ENCODE peak calls at places on chromosomes 3 and 15, in five cellular contexts. G is AG04450; I is nephron progenitor cell; M is GM12865; H is CD8-positive, alpha-beta T cell. O is an unnamed sample.

GRCh38 chr3:138180375-138181029 is 5.8 kb upstream of the DBR1 start:
- DNase-seq in G (no peak), H (no peak), I (no peak), M (peak), O (no peak)

GRCh38 chr3:191065183-191065805 is 133.7 kb upstream of the OSTN start:
- DNase-seq in M (no peak), H (no peak), I (no peak), G (no peak), O (no peak)

GRCh38 chr3:85567074-85567676 is 608.4 kb downstream of the CADM2 start:
- DNase-seq in I (peak), M (peak), G (no peak), H (no peak), O (no peak)

GRCh38 chr15:88476635-88477038 is 9.1 kb downstream of the MRPS11 start:
- DNase-seq in I (peak), M (peak), H (no peak), G (peak), O (no peak)

GRCh38 chr15:93428135-93428534 is 339.1 kb upstream of the RGMA start:
- DNase-seq in M (no peak), H (no peak), G (no peak), I (no peak), O (no peak)

GRCh38 chr3:183826448-183826847 is 1.1 kb upstream of the MAP6D1 start:
- DNase-seq in M (no peak), I (no peak), H (no peak), G (no peak), O (no peak)

GRCh38 chr3:139353920-139354556 is 10.2 kb downstream of the MRPS22 start:
- DNase-seq in I (no peak), G (peak), H (no peak), M (peak), O (no peak)

GRCh38 chr3:14301558-14301957 is 100.8 kb upstream of the SLC6A6 start:
- DNase-seq in I (no peak), M (no peak), H (no peak), G (no peak), O (no peak)

GRCh38 chr15:89419370-89419984 is 76.9 kb downstream of the RHCG start:
- DNase-seq in M (no peak), G (no peak), I (peak), H (no peak), O (no peak)

GRCh38 chr15:68637755-68638405 is 59.1 kb downstream of the CORO2B start:
- DNase-seq in G (no peak), H (no peak), M (no peak), I (no peak), O (no peak)

GRCh38 chr15:51260262-51260661 is 78.1 kb downstream of the CYP19A1 start:
- DNase-seq in G (no peak), I (no peak), M (no peak), H (no peak), O (no peak)

GRCh38 chr15:59436774-59437472 is 1.1 kb upstream of the FAM81A start:
- DNase-seq in M (peak), H (no peak), I (peak), G (no peak), O (no peak)

GRCh38 chr3:196280689-196281463 is 6.7 kb downstream of the PCYT1A start:
- DNase-seq in I (no peak), G (no peak), H (no peak), M (peak), O (no peak)

GRCh38 chr3:114746502-114746901 is 400.6 kb downstream of the ZBTB20 start:
- DNase-seq in M (no peak), H (no peak), G (no peak), I (no peak), O (no peak)

GRCh38 chr15:94453227-94453626 is 221.9 kb downstream of the MCTP2 start:
- DNase-seq in G (no peak), H (no peak), M (no peak), I (no peak), O (no peak)

GRCh38 chr3:98372445-98372844 is 18.0 kb upstream of the OR5K3 start:
- DNase-seq in I (no peak), M (no peak), H (no peak), G (no peak), O (no peak)

GRCh38 chr3:57768595-57768994 is 12.5 kb downstream of the SLMAP start:
- DNase-seq in H (no peak), G (no peak), M (no peak), I (no peak), O (no peak)

GRCh38 chr3:13656584-13657301 is 107.8 kb downstream of the FBLN2 start:
- DNase-seq in I (no peak), M (no peak), H (no peak), G (no peak), O (no peak)

GRCh38 chr15:31733424-31733823 is 296.9 kb upstream of the CHRNA7 start:
- DNase-seq in M (no peak), H (no peak), I (no peak), G (no peak), O (no peak)

GRCh38 chr3:140854961-140855360 is 86.7 kb upstream of the SLC25A36 start:
- DNase-seq in I (no peak), G (no peak), M (no peak), H (no peak), O (no peak)

GRCh38 chr15:68411735-68412134 is 20.2 kb downstream of the ITGA11 start:
- DNase-seq in I (no peak), M (no peak), G (no peak), H (peak), O (no peak)

GRCh38 chr3:146065573-146066006 is 95.4 kb downstream of the PLOD2 start:
- DNase-seq in I (peak), M (peak), H (no peak), G (peak), O (no peak)

GRCh38 chr3:129120254-129121004 is 1.2 kb downstream of the RAB43 start:
- DNase-seq in H (peak), M (peak), I (peak), G (peak), O (no peak)

GRCh38 chr3:30607032-30607833 is 832 bp downstream of the TGFBR2 start:
- DNase-seq in H (peak), M (peak), I (peak), G (no peak), O (peak)

GRCh38 chr3:110198717-110199587 is 861.6 kb upstream of the DPPA4 start:
- DNase-seq in I (no peak), G (no peak), H (no peak), M (no peak), O (peak)

GRCh38 chr3:172330413-172330812 is 117.8 kb downstream of the GHSR start:
- DNase-seq in M (no peak), I (no peak), H (no peak), G (no peak), O (no peak)

GRCh38 chr3:194748229-194748628 is 62.5 kb downstream of the FAM43A start:
- DNase-seq in G (no peak), H (no peak), I (peak), M (no peak), O (no peak)

GRCh38 chr15:99442268-99442897 is 123.4 kb upstream of the MEF2A start:
- DNase-seq in M (no peak), H (no peak), G (peak), I (no peak), O (no peak)

GRCh38 chr15:78341057-78341763 is 1.1 kb downstream of the CRABP1 start:
- DNase-seq in I (peak), H (no peak), G (no peak), M (no peak), O (no peak)

GRCh38 chr3:57822686-57823085 is 66.6 kb downstream of the SLMAP start:
- DNase-seq in M (no peak), H (no peak), G (no peak), I (no peak), O (no peak)

GRCh38 chr3:197144188-197144587 is 114.6 kb upstream of the MELTF start:
- DNase-seq in G (no peak), I (no peak), H (no peak), M (peak), O (no peak)

GRCh38 chr3:194095464-194095863 is 40.5 kb upstream of the HES1 start:
- DNase-seq in I (no peak), G (no peak), H (no peak), M (no peak), O (no peak)

GRCh38 chr3:124386006-124386405 is 344.2 kb upstream of the UMPS start:
- DNase-seq in G (no peak), M (no peak), H (no peak), I (no peak), O (no peak)

GRCh38 chr15:51492528-51492927 is 130.0 kb downstream of the DMXL2 start:
- DNase-seq in I (no peak), G (no peak), M (no peak), H (no peak), O (no peak)

DNA sequence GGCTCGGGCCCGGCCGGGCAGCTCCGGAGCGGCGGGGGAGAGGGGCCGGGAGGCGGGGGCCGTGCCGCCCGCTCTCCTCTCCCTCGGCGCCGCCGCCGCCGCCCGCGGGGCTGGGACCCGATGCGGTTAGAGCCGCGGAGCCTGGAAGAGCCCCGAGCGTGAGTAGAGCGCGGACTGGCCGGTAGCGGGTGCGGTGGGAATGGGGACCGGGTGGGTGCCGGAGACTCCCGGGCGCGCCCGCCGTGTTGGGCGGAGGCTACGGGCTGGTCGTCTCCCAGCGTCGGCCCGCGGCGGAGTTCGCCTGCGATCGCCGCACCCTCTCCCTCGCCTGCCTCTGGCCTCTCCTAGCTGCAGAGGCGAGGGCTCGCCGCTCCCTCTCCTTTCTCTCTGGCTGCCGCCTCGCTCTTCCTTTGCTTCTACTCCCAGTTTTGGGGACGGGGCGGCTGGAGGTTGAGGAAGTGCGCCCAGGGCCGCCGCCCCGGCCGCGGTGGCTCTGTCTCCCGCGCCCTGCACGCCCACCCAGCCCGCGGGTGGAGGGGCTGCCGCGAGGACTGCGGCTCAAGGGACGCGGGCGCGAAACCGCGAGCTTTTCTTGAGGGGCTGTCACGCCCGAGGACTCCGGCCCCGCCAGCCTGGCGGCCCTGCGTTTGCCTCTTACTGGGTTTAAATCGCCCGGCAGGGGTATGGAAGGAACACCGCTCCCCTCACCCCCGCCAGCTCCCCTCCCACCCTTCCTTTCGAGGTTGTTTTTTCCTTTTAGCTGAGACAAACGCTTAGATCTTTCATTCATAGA is 485 bp downstream of the PIK3CA start:
- DNase-seq in I (peak), H (peak), M (peak), G (no peak), O (peak)
- TF ChIP-seq CTCF in I (no peak), H (no peak), M (no peak), G (no peak), O (peak)

GRCh38 chr3:46214751-46215352 is 6.7 kb upstream of the CCR1 start:
- DNase-seq in H (no peak), I (no peak), M (peak), G (no peak), O (no peak)
- TF ChIP-seq CTCF in H (no peak), I (peak), M (peak), G (peak), O (peak)

DNA sequence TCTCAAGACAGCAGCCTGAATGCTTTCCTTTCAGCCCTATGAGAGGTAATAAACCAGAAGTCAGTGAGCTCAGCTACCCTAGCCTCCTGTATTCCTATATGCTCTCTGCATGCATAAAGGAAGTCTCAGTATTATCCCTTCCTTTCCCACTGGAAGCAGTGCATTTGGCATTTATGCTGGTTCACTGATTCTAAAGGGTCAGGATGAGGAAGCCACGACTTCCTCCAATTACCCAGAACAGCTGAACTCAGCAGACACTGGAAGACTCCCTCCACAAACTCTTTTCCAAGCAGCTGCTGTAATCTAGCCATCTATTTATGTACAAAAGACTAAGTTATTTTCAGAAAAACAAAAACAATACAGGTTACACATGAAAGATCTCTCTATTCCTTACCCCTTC is 266.6 kb downstream of the ZBBX start:
- DNase-seq in G (no peak), I (no peak), H (no peak), M (no peak), O (no peak)
- TF ChIP-seq CTCF in G (no peak), I (no peak), H (no peak), M (no peak), O (no peak)

GRCh38 chr3:149343951-149344350 is 10.5 kb upstream of the TM4SF18 start:
- DNase-seq in H (no peak), I (no peak), G (no peak), M (peak), O (no peak)
- TF ChIP-seq CTCF in H (no peak), I (no peak), G (no peak), M (no peak), O (peak)

DNA sequence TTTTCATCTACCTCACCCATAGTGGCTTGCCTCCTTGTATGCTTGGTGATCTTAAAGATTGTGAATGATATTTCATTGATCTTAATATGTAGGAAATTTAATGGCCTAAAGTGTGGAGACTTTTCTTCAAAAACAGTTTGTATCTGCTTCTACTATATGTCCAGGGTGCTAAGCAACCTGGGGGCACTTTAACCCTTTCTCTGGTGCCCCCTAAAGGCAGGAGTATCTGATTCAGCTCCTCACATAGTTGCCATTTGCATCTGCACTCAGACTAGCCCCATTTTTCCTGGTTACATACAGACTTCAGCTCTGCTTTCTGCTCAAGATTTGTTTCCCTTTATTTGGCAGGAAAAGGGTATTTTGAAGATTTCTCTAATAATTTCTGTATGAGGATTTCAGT is 5.2 kb upstream of the PFN2 start:
- DNase-seq in I (no peak), H (no peak), M (peak), G (no peak), O (no peak)
- TF ChIP-seq CTCF in I (no peak), H (no peak), M (peak), G (no peak), O (peak)

GRCh38 chr3:8338424-8338823 is 163.2 kb upstream of the LMCD1 start:
- DNase-seq in M (no peak), I (no peak), G (no peak), H (no peak), O (no peak)

GRCh38 chr3:8341853-8342252 is 159.8 kb upstream of the LMCD1 start:
- DNase-seq in H (no peak), G (no peak), I (no peak), M (no peak), O (no peak)

GRCh38 chr3:8336456-8336855 is 165.2 kb upstream of the LMCD1 start:
- DNase-seq in M (no peak), H (no peak), I (no peak), G (no peak), O (no peak)
- TF ChIP-seq CTCF in M (peak), H (no peak), I (peak), G (peak), O (peak)

GRCh38 chr3:126114406-126115386 is 30.8 kb upstream of the SLC41A3 start:
- DNase-seq in G (no peak), M (no peak), H (no peak), I (no peak), O (no peak)

GRCh38 chr3:126111566-126112475 is 27.9 kb upstream of the SLC41A3 start:
- DNase-seq in H (peak), G (no peak), I (no peak), M (no peak), O (no peak)

GRCh38 chr3:126113238-126113555 is 29.3 kb upstream of the SLC41A3 start:
- DNase-seq in I (no peak), G (no peak), M (no peak), H (no peak), O (peak)

GRCh38 chr3:126112531-126113237 is 28.8 kb upstream of the SLC41A3 start:
- DNase-seq in G (no peak), I (no peak), H (no peak), M (no peak), O (no peak)

GRCh38 chr3:126113733-126114132 is 29.8 kb upstream of the SLC41A3 start:
- DNase-seq in G (no peak), H (no peak), M (peak), I (peak), O (no peak)
- TF ChIP-seq CTCF in G (peak), H (peak), M (peak), I (peak), O (peak)